ENCODE peak calls at places on chromosomes 2 and 18, in six cellular contexts. T is breast epithelium, V is uterus, L is prostate gland, R is HCT116, F is body of pancreas. I is an unnamed sample.

GRCh38 chr2:43086451-43087221 is 139.8 kb downstream of the ZFP36L2 start:
- DNase-seq in V (peak; percentile 80), F (no peak), T (no peak), R (peak; percentile 19), L (peak; percentile 72), I (peak; percentile 94)

GRCh38 chr2:229492034-229492433 is 220.9 kb upstream of the PID1 start:
- DNase-seq in T (no peak), L (no peak), V (no peak), R (no peak), F (no peak), I (no peak)

GRCh38 chr2:53727921-53728320 is 39.7 kb upstream of the CHAC2 start:
- DNase-seq in R (no peak), V (no peak), T (no peak), F (no peak), L (no peak), I (no peak)

GRCh38 chr18:28793911-28794310 is 617.0 kb upstream of the CDH2 start:
- DNase-seq in T (no peak), R (no peak), L (no peak), F (no peak), V (no peak), I (no peak)

GRCh38 chr2:117523267-117523666 is 291.2 kb upstream of the DDX18 start:
- DNase-seq in V (peak; percentile 17), R (no peak), L (peak; percentile 15), F (peak; percentile 90), T (peak; percentile 74), I (no peak)

GRCh38 chr18:79765491-79766245 is 32.1 kb upstream of the KCNG2 start:
- DNase-seq in F (no peak), R (no peak), T (peak; percentile 19), L (no peak), V (no peak), I (no peak)

GRCh38 chr2:201470821-201471731 is 19.5 kb downstream of the STRADB start:
- DNase-seq in R (no peak), F (no peak), L (no peak), V (no peak), T (no peak), I (no peak)

GRCh38 chr2:175010848-175011254 is 5.7 kb upstream of the CHN1 start:
- DNase-seq in R (no peak), T (no peak), V (no peak), F (no peak), L (no peak), I (no peak)

GRCh38 chr2:209663149-209663548 is 108.5 kb upstream of the UNC80 start:
- DNase-seq in L (no peak), R (no peak), V (no peak), F (no peak), T (no peak), I (peak; percentile 14)

GRCh38 chr2:46831037-46831868 is 84.4 kb downstream of the MCFD2 start:
- DNase-seq in L (no peak), T (no peak), R (no peak), F (no peak), V (peak; percentile 31), I (no peak)

GRCh38 chr2:101361079-101361478 is 26.2 kb downstream of the CREG2 start:
- DNase-seq in F (no peak), T (no peak), L (no peak), V (no peak), R (no peak), I (no peak)

GRCh38 chr2:128413718-128414341 is 95.2 kb upstream of the HS6ST1 start:
- DNase-seq in T (no peak), R (no peak), V (no peak), L (no peak), F (peak; percentile 5), I (no peak)

GRCh38 chr18:9594782-9595181 is 19.6 kb downstream of the PPP4R1 start:
- DNase-seq in V (no peak), R (no peak), T (no peak), F (no peak), L (no peak), I (no peak)

GRCh38 chr2:53863538-53864227 is 3.9 kb upstream of the GPR75 start:
- DNase-seq in R (no peak), V (no peak), T (no peak), F (no peak), L (no peak), I (no peak)

GRCh38 chr2:182615036-182615435 is 101.0 kb upstream of the DNAJC10 start:
- DNase-seq in V (no peak), R (no peak), T (no peak), L (no peak), F (no peak), I (no peak)

GRCh38 chr18:31329787-31330438 is 12.0 kb downstream of the DSG1 start:
- DNase-seq in F (no peak), T (no peak), L (no peak), V (no peak), R (no peak), I (no peak)

GRCh38 chr2:239664216-239664785 is 263.5 kb upstream of the HDAC4 start:
- DNase-seq in T (no peak), V (no peak), R (no peak), L (no peak), F (no peak), I (no peak)

GRCh38 chr2:121080013-121080772 is 204.8 kb downstream of the TFCP2L1 start:
- DNase-seq in F (peak; percentile 71), R (peak; percentile 37), T (peak; percentile 62), L (peak; percentile 46), V (peak; percentile 66), I (peak; percentile 55)

GRCh38 chr2:240304746-240305161 is 130.7 kb upstream of the GPC1 start:
- DNase-seq in L (no peak), R (no peak), T (peak; percentile 12), F (peak; percentile 8), V (no peak), I (no peak)

GRCh38 chr2:7437716-7438648 is 520.8 kb downstream of the RNF144A start:
- DNase-seq in F (no peak), T (no peak), L (no peak), R (no peak), V (no peak), I (no peak)

GRCh38 chr18:59748628-59749360 is 51.6 kb upstream of the CCBE1 start:
- DNase-seq in T (no peak), F (no peak), L (no peak), V (no peak), R (peak; percentile 41), I (no peak)

GRCh38 chr2:55961318-55961911 is 37.8 kb upstream of the EFEMP1 start:
- DNase-seq in T (no peak), V (no peak), L (peak; percentile 43), F (no peak), R (peak; percentile 50), I (no peak)

GRCh38 chr2:57434952-57435351 is 611.7 kb upstream of the VRK2 start:
- DNase-seq in L (no peak), T (no peak), F (no peak), R (no peak), V (no peak), I (no peak)

GRCh38 chr2:70089220-70089945 is 2.1 kb downstream of the PCBP1 start:
- DNase-seq in F (peak; percentile 33), R (no peak), T (no peak), L (no peak), V (no peak), I (no peak)

GRCh38 chr2:215435809-215436704 is at the start of gene FN1:
- DNase-seq in F (peak; percentile 75), T (peak; percentile 69), V (peak; percentile 95), R (peak; percentile 10), L (peak; percentile 77), I (peak; percentile 64)
- TF ChIP-seq POLR2A in F (no peak), T (no peak), V (peak; percentile 42), R (no peak), L (no peak), I (peak; percentile 73)

DNA sequence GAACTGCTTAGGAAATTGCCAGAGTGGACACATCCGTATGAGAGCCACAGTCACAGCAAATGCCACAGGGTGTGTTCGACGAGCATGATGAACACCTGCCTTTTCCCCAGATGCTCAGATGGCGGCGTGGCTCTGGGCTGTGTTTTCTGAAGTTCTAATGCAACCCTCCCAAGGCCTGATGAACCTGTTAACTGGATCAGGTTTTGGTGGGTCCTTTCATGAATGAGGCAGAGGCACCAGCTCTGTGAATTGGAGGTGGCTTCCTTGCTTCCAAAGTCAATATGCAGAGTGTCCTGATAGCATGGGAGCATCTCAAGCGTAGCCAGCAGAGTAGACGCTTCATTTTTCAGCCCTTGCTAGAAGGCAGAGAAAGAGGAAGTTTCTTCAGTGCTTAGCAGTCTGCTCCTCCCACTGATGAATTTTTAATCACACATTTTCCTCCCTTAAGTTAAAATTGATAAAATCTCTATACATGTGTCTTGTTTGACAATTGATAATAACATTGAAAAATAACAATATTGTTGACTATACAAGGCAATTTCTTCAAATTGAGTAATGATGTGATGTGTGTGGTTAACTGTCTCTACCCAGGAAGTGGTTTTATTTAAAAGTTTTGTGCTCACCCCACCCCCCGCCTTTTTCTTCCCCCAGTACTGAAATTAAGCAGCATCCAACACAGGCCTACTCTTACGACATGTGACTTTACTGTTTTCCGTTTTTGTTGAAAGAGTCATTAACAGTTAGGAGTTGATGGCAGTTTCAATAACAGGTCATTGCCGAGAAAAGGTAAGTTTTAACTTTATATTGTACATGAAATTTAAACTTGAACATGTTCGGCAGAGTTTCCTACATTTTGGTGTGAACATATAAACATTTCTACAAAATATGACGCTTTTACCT is at the start of gene ARHGAP15:
- DNase-seq in F (no peak), R (no peak), T (no peak), V (no peak), L (no peak), I (no peak)
- TF ChIP-seq POLR2A in F (no peak), R (no peak), T (no peak), V (no peak), L (no peak), I (no peak)

DNA sequence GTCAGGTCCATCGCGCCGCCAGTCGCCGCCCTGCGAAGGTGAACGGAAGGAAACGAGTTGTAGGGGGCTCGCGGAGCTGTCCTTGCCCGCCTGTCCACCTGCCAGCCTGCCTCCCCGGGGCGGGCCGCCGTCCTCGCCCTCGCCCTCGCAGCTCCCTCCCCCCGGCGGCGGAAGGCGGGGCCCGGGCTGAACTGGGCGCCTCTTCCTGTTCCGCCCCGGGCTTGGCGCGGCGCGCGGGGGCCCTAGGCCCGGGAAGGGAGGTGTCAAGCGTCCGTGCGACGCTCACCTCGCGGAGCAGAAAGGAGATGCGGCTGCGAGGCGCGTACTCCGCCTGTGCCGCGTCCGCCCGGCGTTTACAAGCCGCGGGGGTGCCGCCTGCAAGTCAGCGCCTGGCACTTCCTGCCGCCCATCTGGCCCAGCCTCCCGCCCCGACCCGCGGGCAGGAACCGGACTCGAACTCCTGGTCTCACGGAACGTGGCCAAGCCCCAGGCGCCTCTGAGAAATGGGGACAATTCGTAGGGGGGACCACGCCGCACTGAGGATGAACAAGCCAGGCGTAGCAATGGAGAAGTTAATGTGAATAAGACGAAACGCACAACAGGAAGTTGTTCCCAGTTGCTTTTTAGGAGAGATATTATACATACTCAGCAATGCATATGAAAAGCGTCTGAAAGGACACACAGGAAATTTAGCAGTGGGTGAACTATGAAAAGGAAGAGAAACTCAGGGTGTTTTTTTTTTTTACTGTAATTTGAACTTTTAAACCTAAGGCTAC is at the start of gene CNPPD1:
- DNase-seq in L (peak; percentile 88), F (peak; percentile 87), R (peak; percentile 56), V (peak; percentile 88), T (peak; percentile 84), I (peak; percentile 77)
- TF ChIP-seq POLR2A in L (peak; percentile 95), F (peak; percentile 91), R (peak; percentile 88), V (peak; percentile 91), T (peak; percentile 94), I (peak; percentile 55)

DNA sequence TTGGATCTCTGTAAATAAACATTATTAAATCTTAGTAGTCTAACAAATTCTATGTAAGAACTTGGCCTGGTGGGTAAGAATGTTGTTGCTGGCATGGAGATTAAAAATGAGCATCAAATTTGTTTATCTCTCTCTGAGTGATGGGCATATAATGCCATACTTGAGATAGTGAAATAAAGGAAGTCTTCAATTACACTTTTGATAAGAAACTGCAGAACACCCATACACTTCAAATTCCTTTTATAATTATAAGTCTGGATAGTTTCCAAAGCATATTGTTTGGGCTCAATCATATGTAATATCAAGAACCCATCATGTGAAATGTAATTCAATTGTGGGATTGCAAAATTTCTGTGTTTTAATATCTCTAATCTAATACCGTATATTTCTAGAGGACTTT is 47.4 kb upstream of the PARD3B start:
- DNase-seq in L (no peak), F (no peak), V (no peak), R (no peak), T (no peak), I (no peak)
- TF ChIP-seq POLR2A in L (no peak), F (no peak), V (no peak), R (no peak), T (no peak), I (no peak)